ENCODE peak calls at places on chromosome 14, in nine cellular contexts. N is GM19239; A is PC-3; R is activated T-helper 9 cell treated with anti-CD3 and anti-CD28 coated beads, Interleukin-2, amount 50 U/mL, for 16 hours; P is SK-MEL-5; U is cardiac fibroblast; V is esophagus squamous epithelium; K is stimulated activated CD4-positive, alpha-beta T cell treated with anti-CD3 and anti-CD28 coated beads, Interleukin-4, amount 100 ng/mL, for 4 hours; Z is activated CD8-positive, alpha-beta memory T cell treated with anti-CD3 and anti-CD28 coated beads for 1 hour. O is an unnamed sample.

GRCh38 chr14:29799718-29800117 is 127.9 kb downstream of the PRKD1 start:
- DNase-seq in N (no peak), A (no peak), R (no peak), P (peak), U (no peak), V (no peak), K (no peak), Z (no peak), O (no peak)

GRCh38 chr14:63901434-63902085 is 48.8 kb downstream of the SYNE2 start:
- DNase-seq in N (no peak), A (no peak), R (no peak), P (no peak), U (peak), V (no peak), K (no peak), Z (no peak), O (no peak)

GRCh38 chr14:39174560-39175444 is at the start of gene PNN:
- DNase-seq in N (peak), A (peak), R (peak), P (peak), U (peak), V (peak), K (peak), Z (peak), O (peak)

GRCh38 chr14:37088816-37089215 is 83.6 kb downstream of the SLC25A21 start:
- DNase-seq in N (no peak), A (no peak), R (no peak), P (no peak), U (no peak), V (no peak), K (no peak), Z (no peak), O (no peak)

GRCh38 chr14:92692822-92693226 is 55.6 kb downstream of the LGMN start:
- DNase-seq in N (no peak), A (peak), R (no peak), P (no peak), U (no peak), V (no peak), K (no peak), Z (peak), O (no peak)

GRCh38 chr14:23457587-23458445 is 11.7 kb upstream of the NGDN start:
- DNase-seq in N (no peak), A (peak), R (no peak), P (no peak), U (no peak), V (no peak), K (no peak), Z (no peak), O (no peak)

GRCh38 chr14:65180725-65181025 is 78.4 kb upstream of the MAX start:
- DNase-seq in N (no peak), A (no peak), R (no peak), P (no peak), U (no peak), V (no peak), K (no peak), Z (no peak), O (no peak)

GRCh38 chr14:102570334-102570995 is 22.0 kb upstream of the RCOR1 start:
- DNase-seq in N (no peak), A (no peak), R (no peak), P (no peak), U (no peak), V (no peak), K (no peak), Z (no peak), O (no peak)

GRCh38 chr14:100861188-100861936 is 35.4 kb downstream of the MEG3 start:
- DNase-seq in N (no peak), A (no peak), R (no peak), P (no peak), U (no peak), V (no peak), K (no peak), Z (no peak), O (no peak)

GRCh38 chr14:67666733-67667132 is 7.7 kb downstream of the VTI1B start:
- DNase-seq in N (no peak), A (no peak), R (no peak), P (no peak), U (no peak), V (no peak), K (no peak), Z (no peak), O (no peak)

O was measured in vagina.